ENCODE peak calls at places on chromosome 5, in eight cellular contexts. One of them, this sample, is unnamed.

GRCh38 chr5:125559296-125559695 is 812.9 kb upstream of the ZNF608 start:
- DNase-seq in spleen: no peak
- DNase-seq in HepG2: no peak
- DNase-seq in right lobe of liver: no peak
- DNase-seq in body of pancreas: peak
- DNase-seq in GM12891: no peak
- DNase-seq in ovary: no peak
- DNase-seq in IMR-90: peak
- DNase-seq in this sample: no peak

GRCh38 chr5:54150841-54151240 is 159.5 kb downstream of the ARL15 start:
- DNase-seq in spleen: no peak
- DNase-seq in HepG2: no peak
- DNase-seq in right lobe of liver: no peak
- DNase-seq in body of pancreas: no peak
- DNase-seq in GM12891: no peak
- DNase-seq in ovary: no peak
- DNase-seq in IMR-90: no peak
- DNase-seq in this sample: no peak

GRCh38 chr5:103014983-103015382 is 105.0 kb downstream of the GIN1 start:
- DNase-seq in spleen: no peak
- DNase-seq in HepG2: no peak
- DNase-seq in right lobe of liver: no peak
- DNase-seq in body of pancreas: no peak
- DNase-seq in GM12891: no peak
- DNase-seq in ovary: no peak
- DNase-seq in IMR-90: peak
- DNase-seq in this sample: no peak

GRCh38 chr5:86679529-86679928 is 61.8 kb downstream of the COX7C start:
- DNase-seq in spleen: no peak
- DNase-seq in HepG2: peak
- DNase-seq in right lobe of liver: no peak
- DNase-seq in body of pancreas: peak
- DNase-seq in GM12891: peak
- DNase-seq in ovary: no peak
- DNase-seq in IMR-90: peak
- DNase-seq in this sample: peak

GRCh38 chr5:124061663-124062062 is 549.7 kb downstream of the CSNK1G3 start:
- DNase-seq in spleen: no peak
- DNase-seq in HepG2: no peak
- DNase-seq in right lobe of liver: no peak
- DNase-seq in body of pancreas: peak
- DNase-seq in GM12891: no peak
- DNase-seq in ovary: peak
- DNase-seq in IMR-90: peak
- DNase-seq in this sample: no peak

GRCh38 chr5:17440766-17441165 is 57.3 kb upstream of the TAF11L2 start:
- DNase-seq in spleen: no peak
- DNase-seq in HepG2: no peak
- DNase-seq in right lobe of liver: no peak
- DNase-seq in body of pancreas: no peak
- DNase-seq in GM12891: no peak
- DNase-seq in ovary: no peak
- DNase-seq in IMR-90: no peak
- DNase-seq in this sample: no peak

GRCh38 chr5:78566747-78567449 is 81.7 kb downstream of the LHFPL2 start:
- DNase-seq in spleen: no peak
- DNase-seq in HepG2: no peak
- DNase-seq in right lobe of liver: no peak
- DNase-seq in body of pancreas: no peak
- DNase-seq in GM12891: no peak
- DNase-seq in ovary: no peak
- DNase-seq in IMR-90: peak
- DNase-seq in this sample: peak

GRCh38 chr5:5533927-5534326 is 111.5 kb downstream of the ICE1 start:
- DNase-seq in spleen: no peak
- DNase-seq in HepG2: no peak
- DNase-seq in right lobe of liver: no peak
- DNase-seq in body of pancreas: no peak
- DNase-seq in GM12891: no peak
- DNase-seq in ovary: no peak
- DNase-seq in IMR-90: no peak
- DNase-seq in this sample: no peak

GRCh38 chr5:113271015-113271414 is 163.8 kb downstream of the TSSK1B start:
- DNase-seq in spleen: no peak
- DNase-seq in HepG2: no peak
- DNase-seq in right lobe of liver: no peak
- DNase-seq in body of pancreas: no peak
- DNase-seq in GM12891: no peak
- DNase-seq in ovary: no peak
- DNase-seq in IMR-90: peak
- DNase-seq in this sample: no peak

GRCh38 chr5:71836547-71837112 is 117.6 kb downstream of the CARTPT start:
- DNase-seq in spleen: no peak
- DNase-seq in HepG2: no peak
- DNase-seq in right lobe of liver: no peak
- DNase-seq in body of pancreas: no peak
- DNase-seq in GM12891: no peak
- DNase-seq in ovary: no peak
- DNase-seq in IMR-90: no peak
- DNase-seq in this sample: no peak

DNA sequence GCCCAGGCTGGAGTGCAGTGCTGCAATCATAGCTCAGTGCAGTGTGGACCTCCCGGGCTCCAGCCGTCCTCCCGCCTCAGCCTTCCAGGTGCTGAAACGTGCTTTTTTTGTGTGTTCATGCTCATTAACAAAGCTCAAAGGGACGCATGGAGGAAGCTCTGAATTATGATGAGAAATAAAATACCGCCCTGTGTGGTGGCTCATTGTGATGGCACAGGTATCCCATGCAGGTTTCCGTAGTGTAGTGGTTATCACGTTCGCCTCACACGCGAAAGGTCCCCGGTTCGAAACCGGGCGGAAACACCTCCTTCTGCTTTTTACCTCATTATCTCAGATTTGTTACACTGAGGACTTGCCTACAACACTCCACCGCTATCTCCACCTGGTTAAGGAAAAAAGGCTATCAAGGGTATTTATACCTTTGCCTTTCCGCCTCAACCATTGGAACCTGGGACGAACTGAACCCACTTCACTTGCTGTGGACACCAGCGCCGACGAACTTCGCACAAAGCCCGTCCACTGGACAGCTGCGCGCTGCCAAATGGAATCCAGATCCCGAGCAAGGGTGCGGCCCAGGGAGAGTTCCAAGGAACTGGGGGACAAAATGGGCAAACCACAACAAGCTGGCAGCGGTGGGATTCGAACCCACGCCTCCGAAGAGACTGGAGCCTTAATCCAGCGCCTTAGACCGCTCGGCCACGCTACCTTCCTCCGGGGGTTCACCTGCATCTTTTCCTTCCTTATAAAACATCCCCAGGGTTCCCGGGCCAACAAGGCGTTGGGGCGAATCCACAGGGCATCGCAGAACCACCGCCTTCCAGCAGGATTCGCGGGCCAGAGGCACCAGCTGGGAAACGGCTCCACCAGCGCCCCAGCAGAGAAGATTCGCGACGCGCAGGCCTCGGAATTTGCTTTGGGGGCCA is 26.3 kb downstream of the OR2V2 start:
- DNase-seq in spleen: no peak
- DNase-seq in HepG2: peak
- DNase-seq in right lobe of liver: no peak
- DNase-seq in body of pancreas: peak
- DNase-seq in GM12891: no peak
- DNase-seq in ovary: no peak
- DNase-seq in IMR-90: peak
- DNase-seq in this sample: no peak
- TF ChIP-seq POLR2A in spleen: no peak
- TF ChIP-seq POLR2A in HepG2: no peak
- TF ChIP-seq POLR2A in right lobe of liver: no peak
- TF ChIP-seq POLR2A in body of pancreas: no peak
- TF ChIP-seq POLR2A in GM12891: no peak
- TF ChIP-seq POLR2A in ovary: no peak
- TF ChIP-seq POLR2A in IMR-90: no peak
- TF ChIP-seq POLR2A in this sample: peak

DNA sequence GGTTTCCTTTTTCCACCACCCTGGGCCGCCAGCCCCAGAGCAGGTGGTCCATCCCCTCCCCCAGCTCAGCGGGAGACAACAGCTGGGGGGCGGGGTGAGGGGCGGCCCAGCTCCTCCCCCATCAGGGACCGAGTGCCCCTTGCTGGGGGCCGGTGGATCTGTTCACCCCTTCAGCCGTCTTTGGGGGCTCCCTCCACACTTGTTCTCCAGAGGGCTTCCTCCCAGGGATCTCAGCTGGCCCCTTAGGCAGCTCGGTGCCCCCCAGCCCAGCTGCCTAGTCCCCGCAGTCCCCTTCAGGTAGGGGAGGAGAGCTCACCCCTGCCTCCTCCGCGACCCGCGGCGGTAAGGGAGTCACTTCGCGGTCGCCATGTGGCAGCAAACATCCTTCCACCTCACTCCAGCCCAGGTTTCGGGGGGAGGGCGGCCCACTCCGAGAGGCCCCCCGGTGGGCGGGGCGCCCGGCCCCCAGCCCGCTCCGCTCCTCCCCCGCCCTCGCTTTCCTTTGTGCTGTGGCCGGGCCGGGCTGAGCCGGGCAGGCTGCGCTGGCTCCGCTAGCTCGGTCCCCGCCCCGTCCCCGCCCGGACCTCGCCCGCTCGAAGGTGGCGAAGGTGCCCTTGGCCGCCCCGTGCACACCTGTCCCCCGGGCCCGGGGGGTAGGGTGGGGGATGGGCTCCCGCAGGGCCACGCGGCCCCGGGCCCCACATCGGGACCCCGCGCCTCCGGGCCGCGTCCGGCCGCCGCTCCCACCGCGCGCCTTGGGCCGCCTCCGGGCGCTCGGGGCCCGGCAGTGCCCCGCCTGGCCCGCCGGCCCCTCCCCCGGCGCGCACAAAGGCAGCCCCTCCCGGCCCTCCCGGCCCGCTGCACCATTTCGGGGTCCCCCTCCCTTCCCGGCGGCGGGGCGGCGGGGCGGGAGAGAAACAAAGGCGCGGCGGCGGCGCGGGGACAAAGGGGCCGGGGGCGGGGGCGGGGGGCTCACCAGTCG is 683 bp downstream of the DBN1 start:
- DNase-seq in spleen: peak
- DNase-seq in HepG2: peak
- DNase-seq in right lobe of liver: no peak
- DNase-seq in body of pancreas: no peak
- DNase-seq in GM12891: peak
- DNase-seq in ovary: no peak
- DNase-seq in IMR-90: no peak
- DNase-seq in this sample: no peak
- TF ChIP-seq POLR2A in spleen: no peak
- TF ChIP-seq POLR2A in HepG2: no peak
- TF ChIP-seq POLR2A in right lobe of liver: no peak
- TF ChIP-seq POLR2A in body of pancreas: no peak
- TF ChIP-seq POLR2A in GM12891: peak
- TF ChIP-seq POLR2A in ovary: no peak
- TF ChIP-seq POLR2A in IMR-90: peak
- TF ChIP-seq POLR2A in this sample: no peak

GRCh38 chr5:126811515-126812198 is 34.7 kb downstream of the LMNB1 start:
- DNase-seq in spleen: no peak
- DNase-seq in HepG2: no peak
- DNase-seq in right lobe of liver: no peak
- DNase-seq in body of pancreas: no peak
- DNase-seq in GM12891: no peak
- DNase-seq in ovary: no peak
- DNase-seq in IMR-90: peak
- DNase-seq in this sample: no peak

GRCh38 chr5:126812199-126812570 is 35.2 kb downstream of the LMNB1 start:
- DNase-seq in spleen: no peak
- DNase-seq in HepG2: no peak
- DNase-seq in right lobe of liver: no peak
- DNase-seq in body of pancreas: no peak
- DNase-seq in GM12891: no peak
- DNase-seq in ovary: no peak
- DNase-seq in IMR-90: no peak
- DNase-seq in this sample: no peak

GRCh38 chr5:126810983-126811382 is 34.0 kb downstream of the LMNB1 start:
- DNase-seq in spleen: no peak
- DNase-seq in HepG2: no peak
- DNase-seq in right lobe of liver: no peak
- DNase-seq in body of pancreas: no peak
- DNase-seq in GM12891: no peak
- DNase-seq in ovary: no peak
- DNase-seq in IMR-90: no peak
- DNase-seq in this sample: peak

GRCh38 chr5:126808619-126809018 is 31.7 kb downstream of the LMNB1 start:
- DNase-seq in spleen: no peak
- DNase-seq in HepG2: peak
- DNase-seq in right lobe of liver: no peak
- DNase-seq in body of pancreas: no peak
- DNase-seq in GM12891: no peak
- DNase-seq in ovary: no peak
- DNase-seq in IMR-90: peak
- DNase-seq in this sample: peak

DNA sequence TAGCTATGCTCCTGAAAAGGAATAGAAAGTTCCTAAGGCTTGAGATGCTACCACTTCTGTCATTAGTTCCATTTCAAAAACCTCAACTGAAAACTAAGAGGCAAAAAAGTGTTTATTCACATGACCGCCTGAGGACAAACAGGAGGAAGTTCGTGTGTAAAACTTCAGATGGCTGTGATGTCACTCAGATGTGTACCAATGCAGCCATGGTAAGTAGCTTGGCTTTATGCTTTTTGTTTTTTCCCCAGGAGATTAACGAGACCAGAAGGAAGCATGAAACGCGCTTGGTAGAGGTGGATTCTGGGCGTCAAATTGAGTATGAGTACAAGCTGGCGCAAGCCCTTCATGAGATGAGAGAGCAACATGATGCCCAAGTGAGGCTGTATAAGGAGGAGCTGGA is 33.0 kb downstream of the LMNB1 start:
- DNase-seq in spleen: no peak
- DNase-seq in HepG2: no peak
- DNase-seq in right lobe of liver: no peak
- DNase-seq in body of pancreas: no peak
- DNase-seq in GM12891: no peak
- DNase-seq in ovary: no peak
- DNase-seq in IMR-90: no peak
- DNase-seq in this sample: no peak
- TF ChIP-seq POLR2A in spleen: no peak
- TF ChIP-seq POLR2A in HepG2: no peak
- TF ChIP-seq POLR2A in right lobe of liver: no peak
- TF ChIP-seq POLR2A in body of pancreas: no peak
- TF ChIP-seq POLR2A in GM12891: no peak
- TF ChIP-seq POLR2A in ovary: no peak
- TF ChIP-seq POLR2A in IMR-90: no peak
- TF ChIP-seq POLR2A in this sample: no peak

GRCh38 chr5:40798012-40798855 is at the start of gene PRKAA1:
- DNase-seq in spleen: peak
- DNase-seq in HepG2: peak
- DNase-seq in right lobe of liver: peak
- DNase-seq in body of pancreas: peak
- DNase-seq in GM12891: peak
- DNase-seq in ovary: peak
- DNase-seq in IMR-90: peak
- DNase-seq in this sample: peak
- TF ChIP-seq POLR2A in spleen: no peak
- TF ChIP-seq POLR2A in HepG2: peak
- TF ChIP-seq POLR2A in right lobe of liver: peak
- TF ChIP-seq POLR2A in body of pancreas: peak
- TF ChIP-seq POLR2A in GM12891: peak
- TF ChIP-seq POLR2A in ovary: peak
- TF ChIP-seq POLR2A in IMR-90: peak
- TF ChIP-seq POLR2A in this sample: peak